ENCODE peak calls at places on chromosomes 7 and 10, in nine cellular contexts. One of them, this sample, is unnamed.

GRCh38 chr7:69402696-69403095 is 195.6 kb upstream of the AUTS2 start:
- DNase-seq in GM12865: no peak
- DNase-seq in OCI-LY7: no peak
- DNase-seq in fibroblast of pulmonary artery: no peak
- DNase-seq in stimulated activated CD4-positive, alpha-beta T cell treated with anti-CD3 and anti-CD28 coated beads, TNF-alpha, amount 100 ng/mL, for 24 hours: no peak
- DNase-seq in HT1080: no peak
- DNase-seq in NCI-H748 treated with DMSO at 0.1 percent for 48 hours: no peak
- DNase-seq in GM10248: no peak
- DNase-seq in endothelial cell: no peak
- DNase-seq in this sample: no peak

GRCh38 chr7:107960306-107960705 is 42.7 kb downstream of the LAMB1 start:
- DNase-seq in GM12865: no peak
- DNase-seq in OCI-LY7: no peak
- DNase-seq in fibroblast of pulmonary artery: no peak
- DNase-seq in stimulated activated CD4-positive, alpha-beta T cell treated with anti-CD3 and anti-CD28 coated beads, TNF-alpha, amount 100 ng/mL, for 24 hours: no peak
- DNase-seq in HT1080: no peak
- DNase-seq in NCI-H748 treated with DMSO at 0.1 percent for 48 hours: no peak
- DNase-seq in GM10248: no peak
- DNase-seq in endothelial cell: no peak
- DNase-seq in this sample: no peak

GRCh38 chr7:50869108-50869716 is 86.5 kb upstream of the GRB10 start:
- DNase-seq in GM12865: no peak
- DNase-seq in OCI-LY7: no peak
- DNase-seq in fibroblast of pulmonary artery: peak; percentile 90
- DNase-seq in stimulated activated CD4-positive, alpha-beta T cell treated with anti-CD3 and anti-CD28 coated beads, TNF-alpha, amount 100 ng/mL, for 24 hours: no peak
- DNase-seq in HT1080: peak; percentile 70
- DNase-seq in NCI-H748 treated with DMSO at 0.1 percent for 48 hours: no peak
- DNase-seq in GM10248: no peak
- DNase-seq in endothelial cell: no peak
- DNase-seq in this sample: no peak

GRCh38 chr10:74150151-74151056 is at the start of gene AP3M1:
- DNase-seq in GM12865: peak; percentile 91
- DNase-seq in OCI-LY7: peak; percentile 94
- DNase-seq in fibroblast of pulmonary artery: no peak
- DNase-seq in stimulated activated CD4-positive, alpha-beta T cell treated with anti-CD3 and anti-CD28 coated beads, TNF-alpha, amount 100 ng/mL, for 24 hours: peak; percentile 62
- DNase-seq in HT1080: no peak
- DNase-seq in NCI-H748 treated with DMSO at 0.1 percent for 48 hours: no peak
- DNase-seq in GM10248: peak; percentile 88
- DNase-seq in endothelial cell: peak; percentile 70
- DNase-seq in this sample: peak; percentile 62

GRCh38 chr7:84194484-84195260 is at the start of gene SEMA3A:
- DNase-seq in GM12865: peak; percentile 58
- DNase-seq in OCI-LY7: no peak
- DNase-seq in fibroblast of pulmonary artery: peak; percentile 83
- DNase-seq in stimulated activated CD4-positive, alpha-beta T cell treated with anti-CD3 and anti-CD28 coated beads, TNF-alpha, amount 100 ng/mL, for 24 hours: no peak
- DNase-seq in HT1080: peak; percentile 82
- DNase-seq in NCI-H748 treated with DMSO at 0.1 percent for 48 hours: peak; percentile 34
- DNase-seq in GM10248: no peak
- DNase-seq in endothelial cell: peak; percentile 12
- DNase-seq in this sample: peak; percentile 25

GRCh38 chr10:95877881-95878280 is 29.9 kb upstream of the CC2D2B start:
- DNase-seq in GM12865: peak; percentile 47
- DNase-seq in OCI-LY7: no peak
- DNase-seq in fibroblast of pulmonary artery: no peak
- DNase-seq in stimulated activated CD4-positive, alpha-beta T cell treated with anti-CD3 and anti-CD28 coated beads, TNF-alpha, amount 100 ng/mL, for 24 hours: no peak
- DNase-seq in HT1080: no peak
- DNase-seq in NCI-H748 treated with DMSO at 0.1 percent for 48 hours: no peak
- DNase-seq in GM10248: no peak
- DNase-seq in endothelial cell: no peak
- DNase-seq in this sample: no peak

GRCh38 chr10:133124357-133125211 is 35.4 kb upstream of the KNDC1 start:
- DNase-seq in GM12865: no peak
- DNase-seq in OCI-LY7: no peak
- DNase-seq in fibroblast of pulmonary artery: peak; percentile 10
- DNase-seq in stimulated activated CD4-positive, alpha-beta T cell treated with anti-CD3 and anti-CD28 coated beads, TNF-alpha, amount 100 ng/mL, for 24 hours: no peak
- DNase-seq in HT1080: no peak
- DNase-seq in NCI-H748 treated with DMSO at 0.1 percent for 48 hours: no peak
- DNase-seq in GM10248: no peak
- DNase-seq in endothelial cell: peak; percentile 71
- DNase-seq in this sample: no peak

GRCh38 chr7:41437257-41438196 is 265.4 kb downstream of the INHBA start:
- DNase-seq in GM12865: no peak
- DNase-seq in OCI-LY7: no peak
- DNase-seq in fibroblast of pulmonary artery: no peak
- DNase-seq in stimulated activated CD4-positive, alpha-beta T cell treated with anti-CD3 and anti-CD28 coated beads, TNF-alpha, amount 100 ng/mL, for 24 hours: no peak
- DNase-seq in HT1080: peak; percentile 57
- DNase-seq in NCI-H748 treated with DMSO at 0.1 percent for 48 hours: no peak
- DNase-seq in GM10248: no peak
- DNase-seq in endothelial cell: no peak
- DNase-seq in this sample: no peak

GRCh38 chr10:88565072-88565471 is 18.0 kb downstream of the RNLS start:
- DNase-seq in GM12865: peak; percentile 51
- DNase-seq in OCI-LY7: peak; percentile 40
- DNase-seq in fibroblast of pulmonary artery: peak; percentile 72
- DNase-seq in stimulated activated CD4-positive, alpha-beta T cell treated with anti-CD3 and anti-CD28 coated beads, TNF-alpha, amount 100 ng/mL, for 24 hours: no peak
- DNase-seq in HT1080: peak; percentile 28
- DNase-seq in NCI-H748 treated with DMSO at 0.1 percent for 48 hours: no peak
- DNase-seq in GM10248: peak; percentile 24
- DNase-seq in endothelial cell: no peak
- DNase-seq in this sample: no peak

GRCh38 chr7:28296571-28297483 is 115.5 kb upstream of the CREB5 start:
- DNase-seq in GM12865: peak; percentile 57
- DNase-seq in OCI-LY7: peak; percentile 31
- DNase-seq in fibroblast of pulmonary artery: peak; percentile 47
- DNase-seq in stimulated activated CD4-positive, alpha-beta T cell treated with anti-CD3 and anti-CD28 coated beads, TNF-alpha, amount 100 ng/mL, for 24 hours: peak; percentile 27
- DNase-seq in HT1080: no peak
- DNase-seq in NCI-H748 treated with DMSO at 0.1 percent for 48 hours: peak; percentile 43
- DNase-seq in GM10248: no peak
- DNase-seq in endothelial cell: peak; percentile 67
- DNase-seq in this sample: peak; percentile 60

GRCh38 chr7:114087674-114088539 is 169.1 kb upstream of the PPP1R3A start:
- DNase-seq in GM12865: no peak
- DNase-seq in OCI-LY7: no peak
- DNase-seq in fibroblast of pulmonary artery: no peak
- DNase-seq in stimulated activated CD4-positive, alpha-beta T cell treated with anti-CD3 and anti-CD28 coated beads, TNF-alpha, amount 100 ng/mL, for 24 hours: no peak
- DNase-seq in HT1080: no peak
- DNase-seq in NCI-H748 treated with DMSO at 0.1 percent for 48 hours: peak; percentile 58
- DNase-seq in GM10248: no peak
- DNase-seq in endothelial cell: peak; percentile 14
- DNase-seq in this sample: no peak

GRCh38 chr7:109638321-109638720 is 1068.6 kb downstream of the DNAJB9 start:
- DNase-seq in GM12865: no peak
- DNase-seq in OCI-LY7: no peak
- DNase-seq in fibroblast of pulmonary artery: no peak
- DNase-seq in stimulated activated CD4-positive, alpha-beta T cell treated with anti-CD3 and anti-CD28 coated beads, TNF-alpha, amount 100 ng/mL, for 24 hours: no peak
- DNase-seq in HT1080: no peak
- DNase-seq in NCI-H748 treated with DMSO at 0.1 percent for 48 hours: no peak
- DNase-seq in GM10248: no peak
- DNase-seq in endothelial cell: no peak
- DNase-seq in this sample: no peak

GRCh38 chr10:46080886-46081285 is 34.8 kb upstream of the MSMB start:
- DNase-seq in GM12865: no peak
- DNase-seq in OCI-LY7: no peak
- DNase-seq in fibroblast of pulmonary artery: no peak
- DNase-seq in stimulated activated CD4-positive, alpha-beta T cell treated with anti-CD3 and anti-CD28 coated beads, TNF-alpha, amount 100 ng/mL, for 24 hours: no peak
- DNase-seq in HT1080: no peak
- DNase-seq in NCI-H748 treated with DMSO at 0.1 percent for 48 hours: no peak
- DNase-seq in GM10248: no peak
- DNase-seq in endothelial cell: no peak
- DNase-seq in this sample: no peak

GRCh38 chr10:88975377-88975720 is 15.2 kb upstream of the FAS start:
- DNase-seq in GM12865: no peak
- DNase-seq in OCI-LY7: no peak
- DNase-seq in fibroblast of pulmonary artery: no peak
- DNase-seq in stimulated activated CD4-positive, alpha-beta T cell treated with anti-CD3 and anti-CD28 coated beads, TNF-alpha, amount 100 ng/mL, for 24 hours: no peak
- DNase-seq in HT1080: no peak
- DNase-seq in NCI-H748 treated with DMSO at 0.1 percent for 48 hours: no peak
- DNase-seq in GM10248: no peak
- DNase-seq in endothelial cell: no peak
- DNase-seq in this sample: no peak

GRCh38 chr7:25069900-25070443 is 55.1 kb downstream of the CYCS start:
- DNase-seq in GM12865: peak; percentile 74
- DNase-seq in OCI-LY7: peak; percentile 85
- DNase-seq in fibroblast of pulmonary artery: peak; percentile 89
- DNase-seq in stimulated activated CD4-positive, alpha-beta T cell treated with anti-CD3 and anti-CD28 coated beads, TNF-alpha, amount 100 ng/mL, for 24 hours: peak; percentile 11
- DNase-seq in HT1080: peak; percentile 84
- DNase-seq in NCI-H748 treated with DMSO at 0.1 percent for 48 hours: peak; percentile 65
- DNase-seq in GM10248: peak; percentile 81
- DNase-seq in endothelial cell: peak; percentile 37
- DNase-seq in this sample: no peak

GRCh38 chr7:32500922-32501341 is 5.6 kb downstream of the AVL9 start:
- DNase-seq in GM12865: peak; percentile 20
- DNase-seq in OCI-LY7: no peak
- DNase-seq in fibroblast of pulmonary artery: peak; percentile 58
- DNase-seq in stimulated activated CD4-positive, alpha-beta T cell treated with anti-CD3 and anti-CD28 coated beads, TNF-alpha, amount 100 ng/mL, for 24 hours: no peak
- DNase-seq in HT1080: peak; percentile 29
- DNase-seq in NCI-H748 treated with DMSO at 0.1 percent for 48 hours: no peak
- DNase-seq in GM10248: no peak
- DNase-seq in endothelial cell: no peak
- DNase-seq in this sample: no peak

GRCh38 chr10:58017719-58018367 is 249.9 kb downstream of the IPMK start:
- DNase-seq in GM12865: no peak
- DNase-seq in OCI-LY7: no peak
- DNase-seq in fibroblast of pulmonary artery: peak; percentile 85
- DNase-seq in stimulated activated CD4-positive, alpha-beta T cell treated with anti-CD3 and anti-CD28 coated beads, TNF-alpha, amount 100 ng/mL, for 24 hours: no peak
- DNase-seq in HT1080: peak; percentile 92
- DNase-seq in NCI-H748 treated with DMSO at 0.1 percent for 48 hours: no peak
- DNase-seq in GM10248: no peak
- DNase-seq in endothelial cell: no peak
- DNase-seq in this sample: no peak

GRCh38 chr7:1907751-1908365 is 237.8 kb downstream of the ELFN1 start:
- DNase-seq in GM12865: no peak
- DNase-seq in OCI-LY7: no peak
- DNase-seq in fibroblast of pulmonary artery: no peak
- DNase-seq in stimulated activated CD4-positive, alpha-beta T cell treated with anti-CD3 and anti-CD28 coated beads, TNF-alpha, amount 100 ng/mL, for 24 hours: no peak
- DNase-seq in HT1080: no peak
- DNase-seq in NCI-H748 treated with DMSO at 0.1 percent for 48 hours: no peak
- DNase-seq in GM10248: no peak
- DNase-seq in endothelial cell: no peak
- DNase-seq in this sample: peak; percentile 13

GRCh38 chr10:114458216-114458615 is 53.9 kb upstream of the AFAP1L2 start:
- DNase-seq in GM12865: no peak
- DNase-seq in OCI-LY7: no peak
- DNase-seq in fibroblast of pulmonary artery: no peak
- DNase-seq in stimulated activated CD4-positive, alpha-beta T cell treated with anti-CD3 and anti-CD28 coated beads, TNF-alpha, amount 100 ng/mL, for 24 hours: no peak
- DNase-seq in HT1080: no peak
- DNase-seq in NCI-H748 treated with DMSO at 0.1 percent for 48 hours: no peak
- DNase-seq in GM10248: no peak
- DNase-seq in endothelial cell: no peak
- DNase-seq in this sample: no peak

This sample was measured in CD8-positive, alpha-beta T cell.